ENCODE peak calls at places on chromosomes 16 and 17, in four cellular contexts. Z, E, A and L are unnamed samples.

GRCh38 chr17:68694791-68695485 is 93.8 kb upstream of the FAM20A start:
- DNase-seq in A (no peak), E (no peak), Z (no peak), L (no peak)

GRCh38 chr16:25045696-25046381 is 30.7 kb upstream of the ARHGAP17 start:
- DNase-seq in A (no peak), Z (no peak), E (no peak), L (no peak)

GRCh38 chr16:48829361-48829760 is 219.4 kb upstream of the N4BP1 start:
- DNase-seq in A (no peak), E (no peak), Z (no peak), L (no peak)

GRCh38 chr16:85929259-85929704 is 30.3 kb downstream of the IRF8 start:
- DNase-seq in A (no peak), Z (no peak), E (no peak), L (no peak)

GRCh38 chr17:489758-490329 is 137.2 kb upstream of the RPH3AL start:
- DNase-seq in E (peak; percentile 29), Z (peak; percentile 14), A (peak; percentile 67), L (no peak)

GRCh38 chr16:85891033-85891775 is 7.8 kb upstream of the IRF8 start:
- DNase-seq in E (no peak), Z (peak; percentile 29), A (no peak), L (peak; percentile 40)

GRCh38 chr17:34171245-34171818 is 83.8 kb upstream of the CCL2 start:
- DNase-seq in E (peak; percentile 84), A (peak; percentile 62), Z (peak; percentile 65), L (peak; percentile 12)

GRCh38 chr17:13520899-13521572 is 80.7 kb downstream of the HS3ST3A1 start:
- DNase-seq in Z (no peak), A (no peak), E (no peak), L (no peak)

GRCh38 chr16:85781685-85782370 is 17.5 kb downstream of the EMC8 start:
- DNase-seq in A (no peak), Z (peak; percentile 68), E (no peak), L (no peak)

GRCh38 chr17:6479626-6480324 is 35.5 kb downstream of the PIMREG start:
- DNase-seq in E (no peak), Z (no peak), A (no peak), L (no peak)

GRCh38 chr16:72927199-72928088 is 120.5 kb downstream of the ZFHX3 start:
- DNase-seq in A (peak; percentile 65), E (no peak), Z (peak; percentile 95), L (no peak)

GRCh38 chr17:44071772-44072171 is 1.2 kb downstream of the G6PC3 start:
- DNase-seq in Z (no peak), E (no peak), A (no peak), L (no peak)

GRCh38 chr16:21656795-21657768 is 4.7 kb upstream of the IGSF6 start:
- DNase-seq in A (peak; percentile 72), Z (peak; percentile 75), E (peak; percentile 65), L (peak; percentile 6)

GRCh38 chr17:36949461-36949927 is 740 bp downstream of the AATF start:
- DNase-seq in E (no peak), Z (peak; percentile 18), A (no peak), L (no peak)

GRCh38 chr17:82127704-82128103 is 29.7 kb upstream of the FASN start:
- DNase-seq in E (no peak), A (peak; percentile 11), Z (no peak), L (no peak)

GRCh38 chr17:77356690-77357201 is 216.0 kb downstream of the SEC14L1 start:
- DNase-seq in Z (no peak), E (no peak), A (no peak), L (no peak)

GRCh38 chr16:63697736-63698135 is 1424.1 kb downstream of the CDH11 start:
- DNase-seq in Z (no peak), A (no peak), E (no peak), L (no peak)

GRCh38 chr16:63702981-63703590 is 1418.8 kb downstream of the CDH11 start:
- DNase-seq in A (no peak), Z (peak; percentile 21), E (no peak), L (no peak)
- TF ChIP-seq ELF1 in A (no peak), Z (no peak), E (no peak), L (no peak)

GRCh38 chr16:67378642-67379041 is 14.7 kb downstream of the TPPP3 start:
- DNase-seq in E (no peak), A (no peak), Z (no peak), L (no peak)
- TF ChIP-seq ELF1 in E (no peak), A (no peak), Z (no peak), L (no peak)

GRCh38 chr16:269061-269796 is 6.5 kb downstream of the RGS11 start:
- DNase-seq in A (no peak), Z (no peak), E (no peak), L (no peak)
- TF ChIP-seq ELF1 in A (no peak), Z (no peak), E (no peak), L (no peak)

GRCh38 chr17:17765359-17765758 is 71.4 kb downstream of the SREBF1 start:
- DNase-seq in A (no peak), E (no peak), Z (no peak), L (no peak)

GRCh38 chr17:17761894-17762781 is 74.6 kb downstream of the SREBF1 start:
- DNase-seq in Z (no peak), A (no peak), E (no peak), L (no peak)

GRCh38 chr17:17765921-17766320 is 70.9 kb downstream of the SREBF1 start:
- DNase-seq in Z (no peak), A (no peak), E (no peak), L (no peak)

GRCh38 chr17:17763136-17763535 is 73.7 kb downstream of the SREBF1 start:
- DNase-seq in Z (no peak), A (no peak), E (no peak), L (no peak)

GRCh38 chr17:17763734-17764133 is 73.1 kb downstream of the SREBF1 start:
- DNase-seq in E (no peak), Z (no peak), A (no peak), L (no peak)
- TF ChIP-seq ELF1 in E (no peak), Z (no peak), A (no peak), L (no peak)

GRCh38 chr17:30310562-30310961 is 18.8 kb upstream of the BLMH start:
- DNase-seq in Z (no peak), E (no peak), A (no peak), L (no peak)
- TF ChIP-seq ELF1 in Z (no peak), E (no peak), A (no peak), L (no peak)

DNA sequence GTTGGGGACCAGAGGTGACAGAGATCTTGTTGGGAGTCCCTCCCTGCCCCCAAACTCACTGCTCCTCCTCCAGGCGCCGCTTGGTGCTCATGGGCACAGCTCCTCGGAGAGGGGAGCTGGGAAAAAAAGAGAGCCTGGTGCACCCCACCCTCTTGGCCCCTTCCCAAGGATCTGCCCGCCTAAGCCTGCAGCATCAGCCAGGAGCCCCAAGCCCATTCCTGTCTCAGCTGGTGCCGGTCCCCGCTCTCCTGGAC is 400 bp downstream of the HCFC1R1 start:
- DNase-seq in Z (no peak), A (no peak), E (no peak), L (peak; percentile 73)
- TF ChIP-seq ELF1 in Z (no peak), A (peak; percentile 5), E (no peak), L (no peak)

GRCh38 chr16:50309156-50309526 is 42.8 kb downstream of the ADCY7 start:
- DNase-seq in Z (no peak), A (no peak), E (no peak), L (no peak)

GRCh38 chr16:50310308-50311133 is 44.2 kb downstream of the ADCY7 start:
- DNase-seq in A (peak; percentile 28), E (no peak), Z (peak; percentile 60), L (no peak)

GRCh38 chr16:50311134-50311528 is 44.8 kb downstream of the ADCY7 start:
- DNase-seq in Z (no peak), A (peak; percentile 26), E (no peak), L (no peak)

GRCh38 chr16:50308237-50308965 is 42.0 kb downstream of the ADCY7 start:
- DNase-seq in Z (no peak), E (no peak), A (peak; percentile 22), L (no peak)

DNA sequence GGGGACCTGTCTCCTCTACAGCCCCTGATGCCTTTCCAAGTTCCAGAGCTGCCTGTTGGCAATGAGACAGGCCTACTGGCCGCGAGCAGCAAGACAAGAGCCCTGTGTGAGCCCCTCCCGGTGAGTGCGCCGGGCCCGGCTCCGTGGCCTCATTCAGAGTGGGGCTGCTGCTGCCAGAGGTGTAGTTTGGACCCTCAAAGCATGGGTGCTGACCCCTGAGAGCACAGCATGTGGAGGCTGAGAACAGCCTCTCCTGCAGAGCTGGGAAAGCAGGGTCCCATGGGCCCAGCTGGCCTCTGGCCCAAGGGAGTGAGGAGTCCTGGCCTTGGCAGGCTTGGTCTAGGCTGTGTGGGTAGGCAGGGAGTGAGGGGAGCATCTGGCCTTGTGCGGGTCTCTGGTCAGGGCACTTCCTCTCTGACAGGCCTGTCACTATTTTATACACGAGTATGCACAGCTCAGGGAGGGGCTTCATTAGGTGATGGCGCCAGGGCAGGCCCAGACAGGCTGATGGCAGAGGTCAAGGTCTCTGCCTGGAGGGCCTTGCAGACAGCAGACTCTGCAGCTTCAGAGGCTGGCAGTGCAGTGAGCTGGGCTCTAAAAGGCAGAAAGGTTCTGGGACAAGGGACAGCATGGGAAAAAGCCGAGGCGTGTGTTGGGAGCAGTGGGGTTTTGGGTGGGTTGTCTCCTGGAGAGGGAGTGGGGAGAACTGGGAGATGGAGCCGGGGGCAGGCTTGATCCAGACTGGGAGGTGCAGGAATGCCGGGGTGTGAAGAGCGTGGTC is 43.4 kb downstream of the ADCY7 start:
- DNase-seq in E (no peak), Z (peak; percentile 82), A (peak; percentile 82), L (no peak)
- TF ChIP-seq ELF1 in E (no peak), Z (no peak), A (no peak), L (no peak)

GRCh38 chr17:65902831-65903549 is 288.9 kb downstream of the CEP112 start:
- DNase-seq in E (no peak), Z (no peak), A (no peak), L (no peak)

GRCh38 chr17:65902165-65902564 is 289.8 kb downstream of the CEP112 start:
- DNase-seq in E (no peak), A (no peak), Z (no peak), L (no peak)

GRCh38 chr17:65896889-65897288 is 295.0 kb downstream of the CEP112 start:
- DNase-seq in A (no peak), E (no peak), Z (no peak), L (no peak)

GRCh38 chr17:65901394-65901793 is 290.5 kb downstream of the CEP112 start:
- DNase-seq in A (peak; percentile 15), E (no peak), Z (no peak), L (no peak)
- TF ChIP-seq ELF1 in A (no peak), E (no peak), Z (no peak), L (no peak)